ENCODE peak calls at places on chromosome 4, in eight cellular contexts. Y is fibroblast of lung; C is CD4-positive, alpha-beta memory T cell; H is activated CD8-positive, alpha-beta T cell treated with anti-CD3 and anti-CD28 coated beads for 36 hours; U is glomerular endothelial cell; S is GM06990; E is frontal cortex; Z is substantia nigra. K is an unnamed sample.
A peak's percentile ranks its signal among the peaks of the same experiment; 100 is the strongest.

GRCh38 chr4:1717129-1718094 is 3.7 kb downstream of the TMEM129 start:
- DNase-seq in Z (no peak), S (no peak), U (no peak), Y (no peak), C (no peak), H (no peak), E (no peak), K (no peak)

GRCh38 chr4:40579983-40580382 is 49.7 kb downstream of the RBM47 start:
- DNase-seq in H (no peak), S (no peak), Y (peak; percentile 21), C (no peak), E (no peak), U (no peak), Z (no peak), K (no peak)

GRCh38 chr4:102959503-102959902 is 60.0 kb downstream of the SLC9B1 start:
- DNase-seq in H (no peak), C (no peak), Y (no peak), E (no peak), U (no peak), S (no peak), Z (no peak), K (no peak)

GRCh38 chr4:183798249-183798920 is 106.7 kb upstream of the STOX2 start:
- DNase-seq in H (peak; percentile 21), S (no peak), E (peak; percentile 36), C (no peak), Y (no peak), U (no peak), Z (no peak), K (no peak)

GRCh38 chr4:174592985-174593335 is 70.7 kb upstream of the HPGD start:
- DNase-seq in Z (no peak), E (no peak), H (no peak), U (no peak), S (no peak), Y (peak; percentile 78), C (no peak), K (no peak)

GRCh38 chr4:42715807-42716482 is 59.0 kb upstream of the ATP8A1 start:
- DNase-seq in S (no peak), Y (no peak), C (no peak), U (no peak), Z (no peak), H (no peak), E (no peak), K (no peak)

GRCh38 chr4:19675172-19675811 is 576.4 kb upstream of the SLIT2 start:
- DNase-seq in S (no peak), U (no peak), C (no peak), E (no peak), Y (peak; percentile 42), H (no peak), Z (peak; percentile 5), K (no peak)

GRCh38 chr4:52244773-52245360 is 193.8 kb downstream of the SPATA18 start:
- DNase-seq in U (no peak), S (no peak), E (no peak), Z (no peak), H (no peak), C (no peak), Y (no peak), K (no peak)

GRCh38 chr4:23631255-23631950 is 258.4 kb downstream of the PPARGC1A start:
- DNase-seq in U (no peak), H (no peak), C (no peak), Y (no peak), E (no peak), Z (no peak), S (no peak), K (peak; percentile 37)

GRCh38 chr4:153651961-153652784 is 31.9 kb upstream of the TLR2 start:
- DNase-seq in C (no peak), Z (no peak), H (no peak), S (no peak), E (no peak), Y (no peak), U (no peak), K (no peak)

GRCh38 chr4:30822911-30823529 is 102.9 kb downstream of the PCDH7 start:
- DNase-seq in C (no peak), E (no peak), H (no peak), U (no peak), S (no peak), Z (no peak), Y (no peak), K (no peak)

GRCh38 chr4:88341227-88342192 is 37.1 kb upstream of the HERC6 start:
- DNase-seq in S (no peak), E (peak; percentile 37), Z (no peak), U (peak; percentile 54), C (no peak), H (no peak), Y (peak; percentile 97), K (peak; percentile 38)

GRCh38 chr4:92599044-92599443 is 295.3 kb downstream of the GRID2 start:
- DNase-seq in Z (no peak), U (no peak), S (no peak), E (no peak), H (no peak), Y (peak; percentile 23), C (no peak), K (no peak)

GRCh38 chr4:81684357-81684756 is 212.7 kb upstream of the RASGEF1B start:
- DNase-seq in S (no peak), H (no peak), Y (no peak), U (no peak), Z (no peak), E (no peak), C (no peak), K (peak; percentile 70)

GRCh38 chr4:5381981-5382441 is 326.3 kb downstream of the EVC2 start:
- DNase-seq in E (no peak), C (no peak), S (no peak), U (no peak), H (no peak), Y (peak; percentile 64), Z (no peak), K (no peak)

GRCh38 chr4:111836601-111837000 is 308.7 kb upstream of the FAM241A start:
- DNase-seq in Z (no peak), E (no peak), H (no peak), Y (no peak), S (no peak), U (no peak), C (no peak), K (no peak)

GRCh38 chr4:30094866-30095265 is 625.3 kb upstream of the PCDH7 start:
- DNase-seq in S (no peak), H (no peak), U (no peak), Z (no peak), Y (peak; percentile 44), C (no peak), E (no peak), K (no peak)

GRCh38 chr4:118270492-118270891 is 82.3 kb downstream of the PRSS12 start:
- DNase-seq in C (peak; percentile 39), H (no peak), E (peak; percentile 17), Z (no peak), Y (peak; percentile 79), S (no peak), U (peak; percentile 44), K (peak; percentile 64)

GRCh38 chr4:5399790-5400421 is 308.5 kb downstream of the EVC2 start:
- DNase-seq in E (peak; percentile 29), Z (no peak), U (no peak), C (no peak), Y (peak; percentile 40), H (no peak), S (no peak), K (peak; percentile 3)

GRCh38 chr4:146317783-146318182 is 103.4 kb downstream of the REELD1 start:
- DNase-seq in U (no peak), E (no peak), H (no peak), S (no peak), C (no peak), Z (no peak), Y (no peak), K (no peak)

GRCh38 chr4:72567821-72568620 is 1.0 kb downstream of the ADAMTS3 start:
- DNase-seq in S (peak; percentile 19), C (no peak), E (peak; percentile 53), H (peak; percentile 21), Y (peak; percentile 81), U (no peak), Z (peak; percentile 17), K (peak; percentile 58)